ENCODE peak calls at places on chromosomes 12 and 14, in five cellular contexts. I is IMR-90, C is psoas muscle, Q is brain microvascular endothelial cell, H is right lobe of liver. J is an unnamed sample.

GRCh38 chr12:94575024-94575423 is 75.3 kb downstream of the TMCC3 start:
- DNase-seq in I (no peak), C (no peak), Q (no peak), H (no peak), J (no peak)

GRCh38 chr14:104473649-104474574 is 105.7 kb upstream of the C14orf180 start:
- DNase-seq in I (no peak), C (no peak), Q (no peak), H (no peak), J (no peak)

GRCh38 chr12:121167232-121167820 is 34.6 kb downstream of the P2RX7 start:
- DNase-seq in I (no peak), C (no peak), Q (no peak), H (no peak), J (peak; percentile 52)

GRCh38 chr12:68259318-68259940 is 6.0 kb upstream of the IL22 start:
- DNase-seq in I (peak; percentile 92), C (no peak), Q (peak; percentile 89), H (no peak), J (peak; percentile 60)

GRCh38 chr14:96575233-96575632 is 73.1 kb downstream of the PAPOLA start:
- DNase-seq in I (no peak), C (no peak), Q (no peak), H (no peak), J (no peak)

GRCh38 chr12:53093777-53094393 is 3.6 kb upstream of the IGFBP6 start:
- DNase-seq in I (peak; percentile 25), C (no peak), Q (no peak), H (no peak), J (no peak)

GRCh38 chr12:62684586-62685295 is 218.1 kb downstream of the MON2 start:
- DNase-seq in I (no peak), C (peak; percentile 79), Q (no peak), H (no peak), J (peak; percentile 91)

GRCh38 chr14:91793704-91794103 is 61.8 kb upstream of the CATSPERB start:
- DNase-seq in I (no peak), C (no peak), Q (no peak), H (no peak), J (no peak)

GRCh38 chr12:109697877-109698468 is 15.7 kb upstream of the FAM222A start:
- DNase-seq in I (no peak), C (peak; percentile 35), Q (no peak), H (no peak), J (no peak)

GRCh38 chr12:75115748-75116147 is 93.9 kb downstream of the KCNC2 start:
- DNase-seq in I (no peak), C (no peak), Q (no peak), H (no peak), J (no peak)

GRCh38 chr12:117587646-117588287 is 226.3 kb upstream of the NOS1 start:
- DNase-seq in I (no peak), C (peak; percentile 45), Q (peak; percentile 6), H (peak; percentile 63), J (no peak)

GRCh38 chr14:96243785-96244184 is 12.2 kb upstream of the BDKRB1 start:
- DNase-seq in I (peak; percentile 48), C (no peak), Q (no peak), H (no peak), J (peak; percentile 32)

GRCh38 chr12:125201940-125202339 is 136.7 kb downstream of the AACS start:
- DNase-seq in I (no peak), C (no peak), Q (no peak), H (no peak), J (no peak)

GRCh38 chr12:25950329-25951115 is 8.0 kb upstream of the RASSF8 start:
- DNase-seq in I (no peak), C (no peak), Q (no peak), H (no peak), J (no peak)

GRCh38 chr12:104419717-104420116 is 37.0 kb upstream of the CHST11 start:
- DNase-seq in I (no peak), C (no peak), Q (no peak), H (no peak), J (no peak)

GRCh38 chr12:34033628-34034296 is 11.5 kb downstream of the ALG10 start:
- DNase-seq in I (peak; percentile 42), C (no peak), Q (peak; percentile 13), H (no peak), J (peak; percentile 55)

GRCh38 chr12:76611533-76611932 is 52.0 kb upstream of the OSBPL8 start:
- DNase-seq in I (peak; percentile 93), C (no peak), Q (peak; percentile 71), H (no peak), J (peak; percentile 97)

GRCh38 chr12:124855275-124855957 is 8.2 kb downstream of the SCARB1 start:
- DNase-seq in I (no peak), C (no peak), Q (no peak), H (no peak), J (no peak)

GRCh38 chr12:110343114-110343513 is 60.4 kb downstream of the ANAPC7 start:
- DNase-seq in I (no peak), C (no peak), Q (no peak), H (no peak), J (no peak)

GRCh38 chr14:69518341-69519101 is 34.0 kb downstream of the PLEKHD1 start:
- DNase-seq in I (no peak), C (no peak), Q (no peak), H (no peak), J (no peak)
- H3K4me3 ChIP-seq in I (no peak overlapping the region), C (no peak overlapping the region), Q (no peak overlapping the region), H (no peak overlapping the region), J (no peak overlapping the region)

GRCh38 chr14:102625564-102626296 is 33.3 kb downstream of the RCOR1 start:
- DNase-seq in I (no peak), C (no peak), Q (no peak), H (no peak), J (no peak)
- TF ChIP-seq CTCF in I (no peak), C (no peak), Q (no peak), H (no peak), J (no peak)

GRCh38 chr12:112386726-112387125 is 4.5 kb upstream of the HECTD4 start:
- DNase-seq in I (peak; percentile 84), C (no peak), Q (no peak), H (no peak), J (peak; percentile 77)

GRCh38 chr12:112381421-112381897 is 772 bp downstream of the HECTD4 start:
- DNase-seq in I (no peak), C (peak; percentile 18), Q (no peak), H (no peak), J (peak; percentile 32)

GRCh38 chr12:112381898-112382796 is at the start of gene HECTD4:
- DNase-seq in I (peak; percentile 75), C (peak; percentile 97), Q (peak; percentile 84), H (peak; percentile 98), J (peak; percentile 80)

GRCh38 chr12:112380663-112381420 is 1.4 kb downstream of the HECTD4 start:
- DNase-seq in I (no peak), C (no peak), Q (no peak), H (no peak), J (peak; percentile 36)

GRCh38 chr12:112382866-112383265 is 635 bp upstream of the HECTD4 start:
- DNase-seq in I (no peak), C (no peak), Q (no peak), H (no peak), J (no peak)
- H3K4me3 ChIP-seq in I (no peak overlapping the region), C (peak overlapping the region; percentile 87), Q (peak overlapping the region; percentile 74), H (peak overlapping the region; percentile 98), J (peak overlapping the region; percentile 53)

GRCh38 chr12:30806989-30807694 is 52.4 kb upstream of the CAPRIN2 start:
- DNase-seq in I (peak; percentile 76), C (no peak), Q (peak; percentile 68), H (no peak), J (peak; percentile 86)
- TF ChIP-seq CTCF in I (peak; percentile 93), C (peak; percentile 79), Q (peak; percentile 72), H (peak; percentile 84), J (peak; percentile 73)

DNA sequence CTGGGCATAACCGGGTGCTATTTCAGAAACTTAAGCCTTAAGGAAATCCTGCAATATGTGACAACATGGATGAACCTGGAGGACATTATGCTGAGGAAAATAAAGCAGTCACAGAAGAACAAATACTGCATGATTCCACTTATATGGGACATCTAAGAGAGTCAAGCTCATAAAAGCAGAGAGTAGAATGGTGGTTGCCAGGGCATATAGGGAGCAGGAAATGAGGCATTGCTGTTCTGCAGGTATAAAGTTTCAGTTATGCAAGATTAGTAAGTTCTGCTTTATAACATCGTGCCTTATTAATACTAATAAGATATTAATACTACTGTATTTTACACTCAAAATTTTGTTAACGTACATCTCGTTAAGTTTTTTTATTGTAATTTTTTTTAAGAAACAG is 124.2 kb upstream of the ATF1 start:
- DNase-seq in I (no peak), C (no peak), Q (no peak), H (no peak), J (no peak)
- H3K4me3 ChIP-seq in I (no peak overlapping the region), C (no peak overlapping the region), Q (no peak overlapping the region), H (no peak overlapping the region), J (no peak overlapping the region)

GRCh38 chr14:31968912-31969311 is 108.2 kb upstream of the ARHGAP5 start:
- DNase-seq in I (no peak), C (no peak), Q (no peak), H (no peak), J (no peak)
- TF ChIP-seq CTCF in I (no peak), C (no peak), Q (no peak), H (no peak), J (no peak)

DNA sequence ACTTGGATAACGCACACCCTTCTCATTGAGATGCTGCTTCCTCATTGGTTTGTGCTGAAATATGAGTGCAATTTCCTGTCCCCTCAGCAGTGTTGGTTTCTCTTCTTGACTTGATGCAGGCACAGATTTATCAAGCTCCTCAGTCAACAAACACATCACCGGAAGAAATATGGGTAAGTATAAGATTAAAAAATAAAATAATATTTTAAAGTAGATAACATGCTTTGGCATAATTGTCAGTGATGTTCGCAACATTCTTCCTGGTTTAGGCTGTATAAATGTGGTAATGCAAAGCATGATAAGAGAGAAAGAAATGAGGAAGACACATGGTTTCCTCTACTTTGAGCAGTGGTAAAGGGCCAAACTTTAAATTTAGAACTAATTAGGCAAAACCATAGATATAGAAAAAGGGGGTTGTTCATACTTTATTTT is at the start of gene GPR65:
- DNase-seq in I (no peak), C (no peak), Q (no peak), H (no peak), J (no peak)
- H3K4me3 ChIP-seq in I (no peak within 1 kb of the TSS), C (peak within 1 kb of the TSS; percentile 35), Q (no peak within 1 kb of the TSS), H (peak within 1 kb of the TSS; percentile 3), J (no peak within 1 kb of the TSS)

GRCh38 chr12:77686760-77687159 is 143.9 kb upstream of the NAV3 start:
- DNase-seq in I (peak; percentile 34), C (no peak), Q (peak; percentile 28), H (no peak), J (no peak)
- TF ChIP-seq CTCF in I (peak; percentile 46), C (no peak), Q (peak; percentile 39), H (no peak), J (peak; percentile 17)

DNA sequence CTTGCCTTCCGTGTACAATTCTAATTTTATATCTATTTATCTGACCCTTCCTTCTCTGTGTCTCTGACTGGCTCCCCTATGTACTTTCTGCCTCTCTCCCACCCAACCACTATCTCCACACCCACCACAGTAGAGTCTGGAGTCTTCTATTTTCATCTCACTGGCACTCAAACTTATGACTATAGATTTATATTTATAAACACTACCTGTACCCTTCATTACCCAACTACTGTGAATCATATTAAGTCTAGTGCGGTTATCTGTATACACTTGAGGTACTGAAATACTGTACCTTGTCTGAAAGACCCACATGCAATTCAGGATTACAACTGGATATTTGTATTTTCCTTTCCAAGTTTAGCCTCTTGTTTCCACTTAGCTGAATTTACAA is 36.1 kb downstream of the ATP2B1 start:
- DNase-seq in I (no peak), C (no peak), Q (no peak), H (no peak), J (no peak)
- H3K4me3 ChIP-seq in I (no peak overlapping the region), C (no peak overlapping the region), Q (no peak overlapping the region), H (no peak overlapping the region), J (no peak overlapping the region)